ENCODE peak calls at places on chromosomes 1 and 21, in eight cellular contexts. O, A, V, Y, G, X, Q and L are unnamed samples.

GRCh38 chr1:153526132-153526543 is 9.7 kb downstream of the S100A6 start:
- DNase-seq in O (no peak), A (no peak), V (no peak), Y (no peak), G (no peak), X (no peak), Q (no peak), L (peak)

GRCh38 chr1:236495359-236496120 is 28.2 kb upstream of the LGALS8 start:
- DNase-seq in O (no peak), A (no peak), V (no peak), Y (no peak), G (no peak), X (no peak), Q (no peak), L (no peak)

GRCh38 chr1:68188644-68189340 is 43.5 kb downstream of the WLS start:
- DNase-seq in O (peak), A (no peak), V (no peak), Y (peak), G (no peak), X (no peak), Q (no peak), L (no peak)

GRCh38 chr1:234768569-234769283 is 158.7 kb upstream of the IRF2BP2 start:
- DNase-seq in O (no peak), A (no peak), V (no peak), Y (no peak), G (no peak), X (no peak), Q (no peak), L (no peak)

GRCh38 chr21:41894922-41895557 is 15.9 kb upstream of the PRDM15 start:
- DNase-seq in O (peak), A (peak), V (no peak), Y (peak), G (no peak), X (peak), Q (no peak), L (no peak)

GRCh38 chr1:184387069-184387870 is 441 bp downstream of the C1orf21 start:
- DNase-seq in O (no peak), A (no peak), V (no peak), Y (peak), G (no peak), X (peak), Q (peak), L (peak)

GRCh38 chr1:201309420-201309819 is 26.1 kb downstream of the PKP1 start:
- DNase-seq in O (peak), A (peak), V (no peak), Y (peak), G (no peak), X (peak), Q (peak), L (peak)

GRCh38 chr1:91783423-91784162 is 102.4 kb downstream of the TGFBR3 start:
- DNase-seq in O (peak), A (no peak), V (no peak), Y (peak), G (no peak), X (no peak), Q (no peak), L (no peak)

GRCh38 chr1:207058878-207059867 is 6.1 kb downstream of the PFKFB2 start:
- DNase-seq in O (no peak), A (no peak), V (no peak), Y (no peak), G (no peak), X (no peak), Q (no peak), L (no peak)

GRCh38 chr1:68819190-68819829 is 322.4 kb upstream of the DEPDC1 start:
- DNase-seq in O (no peak), A (no peak), V (no peak), Y (peak), G (no peak), X (peak), Q (no peak), L (peak)

GRCh38 chr1:40451238-40451585 is 936 bp downstream of the ZFP69B start:
- DNase-seq in O (no peak), A (no peak), V (no peak), Y (no peak), G (no peak), X (no peak), Q (no peak), L (no peak)

GRCh38 chr1:107548276-107548675 is 407.4 kb downstream of the NTNG1 start:
- DNase-seq in O (no peak), A (no peak), V (no peak), Y (peak), G (no peak), X (no peak), Q (no peak), L (no peak)

GRCh38 chr1:3515272-3515671 is 60.8 kb downstream of the ARHGEF16 start:
- DNase-seq in O (no peak), A (no peak), V (no peak), Y (no peak), G (no peak), X (no peak), Q (no peak), L (no peak)